ENCODE peak calls at places on chromosomes 5 and 9, in five cellular contexts. Q is foreskin fibroblast, U is Panc1, S is choroid plexus epithelial cell, T is mucosa of descending colon. I is an unnamed sample.
A peak's percentile ranks its signal among the peaks of the same experiment; 100 is the strongest.

GRCh38 chr5:35999547-35999946 is 8.4 kb upstream of the UGT3A1 start:
- DNase-seq in Q (no peak), U (no peak), S (no peak), T (no peak), I (no peak)

GRCh38 chr5:115571441-115571878 is 26.9 kb upstream of the FEM1C start:
- DNase-seq in Q (no peak), U (no peak), S (no peak), T (no peak), I (no peak)

GRCh38 chr5:145554399-145554798 is 280.7 kb downstream of the PRELID2 start:
- DNase-seq in Q (peak; percentile 56), U (no peak), S (peak; percentile 67), T (no peak), I (no peak)

GRCh38 chr9:126608551-126608950 is 5.2 kb upstream of the LMX1B start:
- DNase-seq in Q (no peak), U (no peak), S (no peak), T (no peak), I (no peak)

GRCh38 chr9:100583019-100583802 is 5.3 kb downstream of the CAVIN4 start:
- DNase-seq in Q (no peak), U (no peak), S (no peak), T (no peak), I (no peak)

GRCh38 chr5:10227396-10227795 is 22.3 kb downstream of the ATPSCKMT start:
- DNase-seq in Q (peak; percentile 56), U (no peak), S (peak; percentile 52), T (no peak), I (no peak)

GRCh38 chr5:81825237-81825636 is 74.3 kb upstream of the SSBP2 start:
- DNase-seq in Q (peak; percentile 91), U (no peak), S (peak; percentile 88), T (peak; percentile 54), I (no peak)

GRCh38 chr5:8473827-8474568 is 605.0 kb downstream of the MTRR start:
- DNase-seq in Q (no peak), U (no peak), S (no peak), T (no peak), I (no peak)

GRCh38 chr9:106620081-106620480 is 242.9 kb upstream of the ZNF462 start:
- DNase-seq in Q (no peak), U (no peak), S (no peak), T (no peak), I (no peak)

GRCh38 chr5:57494104-57495098 is 11.8 kb upstream of the ACTBL2 start:
- DNase-seq in Q (peak; percentile 96), U (no peak), S (peak; percentile 99), T (no peak), I (peak; percentile 13)

GRCh38 chr5:168530751-168531150 is 1.6 kb downstream of the FBLL1 start:
- DNase-seq in Q (peak; percentile 41), U (no peak), S (no peak), T (no peak), I (no peak)

GRCh38 chr5:69250593-69250992 is 15.9 kb downstream of the CDK7 start:
- DNase-seq in Q (no peak), U (no peak), S (no peak), T (no peak), I (no peak)

GRCh38 chr5:43041669-43042175 is 1.6 kb upstream of the ANXA2R start:
- DNase-seq in Q (peak; percentile 89), U (peak; percentile 82), S (peak; percentile 96), T (peak; percentile 81), I (no peak)

GRCh38 chr5:146050061-146050460 is 55.3 kb downstream of the PLAC8L1 start:
- DNase-seq in Q (no peak), U (no peak), S (no peak), T (no peak), I (no peak)

GRCh38 chr5:74408150-74409043 is 232.1 kb downstream of the ENC1 start:
- DNase-seq in Q (no peak), U (no peak), S (no peak), T (no peak), I (no peak)

GRCh38 chr5:66609615-66610014 is 13.4 kb downstream of the MAST4 start:
- DNase-seq in Q (no peak), U (no peak), S (no peak), T (no peak), I (no peak)

GRCh38 chr5:159195775-159196174 is 13.6 kb downstream of the RNF145 start:
- DNase-seq in Q (no peak), U (no peak), S (peak; percentile 37), T (no peak), I (no peak)

GRCh38 chr9:91832322-91832721 is 117.7 kb downstream of the ROR2 start:
- DNase-seq in Q (no peak), U (no peak), S (no peak), T (no peak), I (no peak)

GRCh38 chr9:136789523-136789937 is 1.6 kb upstream of the TMEM141 start:
- DNase-seq in Q (no peak), U (no peak), S (no peak), T (no peak), I (no peak)

GRCh38 chr5:129858126-129858675 is 46.1 kb upstream of the CHSY3 start:
- DNase-seq in Q (no peak), U (no peak), S (no peak), T (no peak), I (no peak)

GRCh38 chr5:98108497-98108896 is 665.0 kb upstream of the RGMB start:
- DNase-seq in Q (peak; percentile 95), U (no peak), S (peak; percentile 88), T (no peak), I (no peak)

GRCh38 chr9:129665008-129665771 is at the start of gene PRRX2:
- DNase-seq in Q (peak; percentile 85), U (no peak), S (no peak), T (no peak), I (no peak)

GRCh38 chr9:127937046-127937382 is 640 bp downstream of the DPM2 start:
- DNase-seq in Q (no peak), U (no peak), S (no peak), T (no peak), I (no peak)

GRCh38 chr9:15249042-15249818 is 57.8 kb downstream of the TTC39B start:
- DNase-seq in Q (peak; percentile 78), U (no peak), S (peak; percentile 38), T (no peak), I (no peak)

GRCh38 chr5:98308960-98309359 is 464.5 kb upstream of the RGMB start:
- DNase-seq in Q (peak; percentile 49), U (no peak), S (peak; percentile 26), T (no peak), I (no peak)

GRCh38 chr9:137251490-137252268 is 593 bp downstream of the STPG3 start:
- DNase-seq in Q (no peak), U (no peak), S (no peak), T (no peak), I (no peak)

GRCh38 chr5:122751293-122751753 is 23.6 kb upstream of the SNX2 start:
- DNase-seq in Q (peak; percentile 49), U (no peak), S (peak; percentile 82), T (no peak), I (no peak)

GRCh38 chr5:148858106-148858505 is 31.7 kb downstream of the ADRB2 start:
- DNase-seq in Q (peak; percentile 79), U (no peak), S (peak; percentile 13), T (no peak), I (no peak)

GRCh38 chr5:179154991-179155955 is 95.1 kb downstream of the ZNF354C start:
- DNase-seq in Q (no peak), U (no peak), S (no peak), T (peak; percentile 17), I (no peak)

GRCh38 chr9:4020747-4021296 is 279.0 kb downstream of the GLIS3 start:
- DNase-seq in Q (no peak), U (no peak), S (no peak), T (no peak), I (no peak)

GRCh38 chr5:61673007-61673735 is 341.1 kb downstream of the ZSWIM6 start:
- DNase-seq in Q (peak; percentile 63), U (no peak), S (peak; percentile 36), T (peak; percentile 74), I (no peak)

GRCh38 chr9:4792054-4792571 is 631 bp upstream of the RCL1 start:
- DNase-seq in Q (no peak), U (no peak), S (no peak), T (no peak), I (no peak)

GRCh38 chr9:114143214-114143613 is 12.1 kb upstream of the COL27A1 start:
- DNase-seq in Q (no peak), U (no peak), S (no peak), T (no peak), I (no peak)

GRCh38 chr9:114150608-114151007 is 4.7 kb upstream of the COL27A1 start:
- DNase-seq in Q (no peak), U (no peak), S (no peak), T (no peak), I (no peak)

GRCh38 chr9:114149765-114150340 is 5.5 kb upstream of the COL27A1 start:
- DNase-seq in Q (no peak), U (no peak), S (no peak), T (no peak), I (no peak)

GRCh38 chr9:114149181-114149580 is 6.2 kb upstream of the COL27A1 start:
- DNase-seq in Q (no peak), U (no peak), S (no peak), T (no peak), I (no peak)

GRCh38 chr9:114146735-114147134 is 8.6 kb upstream of the COL27A1 start:
- DNase-seq in Q (no peak), U (no peak), S (no peak), T (no peak), I (no peak)
- H3K4me3 ChIP-seq in Q (no peak overlapping the region), U (no peak overlapping the region), S (no peak overlapping the region), T (no peak overlapping the region), I (no peak overlapping the region)

GRCh38 chr5:163436515-163436914 is 880 bp upstream of the CCNG1 start:
- DNase-seq in Q (no peak), U (no peak), S (no peak), T (no peak), I (no peak)
- H3K4me3 ChIP-seq in Q (no peak overlapping the region), U (peak overlapping the region; percentile 81), S (no peak overlapping the region), T (no peak overlapping the region), I (peak overlapping the region; percentile 99)

GRCh38 chr9:88258587-88258986 is 120.3 kb upstream of the SPATA31C2 start:
- DNase-seq in Q (peak; percentile 13), U (no peak), S (no peak), T (no peak), I (no peak)

GRCh38 chr9:88258012-88258411 is 119.7 kb upstream of the SPATA31C2 start:
- DNase-seq in Q (peak; percentile 61), U (no peak), S (peak; percentile 85), T (no peak), I (no peak)

GRCh38 chr9:88256216-88256615 is 117.9 kb upstream of the SPATA31C2 start:
- DNase-seq in Q (no peak), U (no peak), S (no peak), T (no peak), I (no peak)

DNA sequence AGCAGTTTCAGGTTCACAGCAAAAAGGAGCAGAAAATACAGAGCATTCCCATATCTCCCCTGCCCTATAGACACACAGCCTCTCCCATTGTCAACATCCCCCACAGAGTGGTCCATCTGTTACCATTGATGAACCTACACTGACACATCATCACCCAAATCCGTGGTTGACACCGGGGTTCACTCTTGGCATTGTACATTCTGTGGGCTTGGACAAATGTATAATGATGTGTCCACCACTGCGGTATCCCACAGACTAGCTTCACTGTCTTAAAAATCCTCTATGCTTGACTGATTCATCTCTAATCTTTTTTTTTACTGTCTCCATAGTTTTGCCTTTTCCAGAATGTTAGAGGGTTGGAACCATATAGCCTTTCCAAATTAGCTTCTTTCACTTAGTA is 120.8 kb upstream of the SPATA31C2 start:
- DNase-seq in Q (no peak), U (no peak), S (no peak), T (no peak), I (no peak)
- H3K4me3 ChIP-seq in Q (no peak overlapping the region), U (no peak overlapping the region), S (no peak overlapping the region), T (no peak overlapping the region), I (no peak overlapping the region)

GRCh38 chr5:54610197-54610898 is 92.8 kb downstream of the SNX18 start:
- DNase-seq in Q (no peak), U (no peak), S (peak; percentile 29), T (no peak), I (peak; percentile 51)
- H3K4me3 ChIP-seq in Q (no peak overlapping the region), U (no peak overlapping the region), S (no peak overlapping the region), T (no peak overlapping the region), I (no peak overlapping the region)